ENCODE peak calls at places on chromosome 18, in eight cellular contexts. One of them, this sample, is unnamed.

GRCh38 chr18:49178736-49179135 is 228.0 kb upstream of the SMAD7 start:
- DNase-seq in choroid plexus epithelial cell: peak
- DNase-seq in neural progenitor cell: peak
- DNase-seq in ascending aorta: no peak
- DNase-seq in fibroblast of pulmonary artery: peak
- DNase-seq in astrocyte of the cerebellum: no peak
- DNase-seq in heart right ventricle: peak
- DNase-seq in GM12865: peak
- DNase-seq in this sample: peak

GRCh38 chr18:70058916-70059315 is 111.2 kb upstream of the CD226 start:
- DNase-seq in GM12865: peak
- DNase-seq in choroid plexus epithelial cell: no peak
- DNase-seq in ascending aorta: no peak
- DNase-seq in neural progenitor cell: no peak
- DNase-seq in heart right ventricle: no peak
- DNase-seq in astrocyte of the cerebellum: no peak
- DNase-seq in fibroblast of pulmonary artery: no peak
- DNase-seq in this sample: no peak

GRCh38 chr18:596288-596881 is 403 bp upstream of the CLUL1 start:
- DNase-seq in fibroblast of pulmonary artery: no peak
- DNase-seq in astrocyte of the cerebellum: no peak
- DNase-seq in neural progenitor cell: peak
- DNase-seq in GM12865: peak
- DNase-seq in choroid plexus epithelial cell: no peak
- DNase-seq in heart right ventricle: no peak
- DNase-seq in ascending aorta: no peak
- DNase-seq in this sample: peak

GRCh38 chr18:59502222-59502898 is 143.3 kb upstream of the LMAN1 start:
- DNase-seq in neural progenitor cell: no peak
- DNase-seq in ascending aorta: no peak
- DNase-seq in astrocyte of the cerebellum: peak
- DNase-seq in choroid plexus epithelial cell: peak
- DNase-seq in fibroblast of pulmonary artery: peak
- DNase-seq in GM12865: no peak
- DNase-seq in heart right ventricle: peak
- DNase-seq in this sample: peak

GRCh38 chr18:37362158-37362890 is 203.3 kb downstream of the CELF4 start:
- DNase-seq in ascending aorta: no peak
- DNase-seq in fibroblast of pulmonary artery: no peak
- DNase-seq in GM12865: no peak
- DNase-seq in neural progenitor cell: no peak
- DNase-seq in choroid plexus epithelial cell: no peak
- DNase-seq in heart right ventricle: no peak
- DNase-seq in astrocyte of the cerebellum: no peak
- DNase-seq in this sample: no peak

GRCh38 chr18:39455300-39455699 is 1889.7 kb upstream of the CELF4 start:
- DNase-seq in heart right ventricle: no peak
- DNase-seq in choroid plexus epithelial cell: peak
- DNase-seq in ascending aorta: no peak
- DNase-seq in GM12865: no peak
- DNase-seq in neural progenitor cell: no peak
- DNase-seq in astrocyte of the cerebellum: no peak
- DNase-seq in fibroblast of pulmonary artery: peak
- DNase-seq in this sample: peak

GRCh38 chr18:78512080-78512601 is 467.5 kb upstream of the SALL3 start:
- DNase-seq in neural progenitor cell: no peak
- DNase-seq in ascending aorta: no peak
- DNase-seq in fibroblast of pulmonary artery: no peak
- DNase-seq in choroid plexus epithelial cell: no peak
- DNase-seq in heart right ventricle: no peak
- DNase-seq in astrocyte of the cerebellum: no peak
- DNase-seq in GM12865: no peak
- DNase-seq in this sample: no peak

GRCh38 chr18:58148954-58149471 is 105.0 kb downstream of the NEDD4L start:
- DNase-seq in neural progenitor cell: no peak
- DNase-seq in ascending aorta: no peak
- DNase-seq in GM12865: peak
- DNase-seq in heart right ventricle: no peak
- DNase-seq in fibroblast of pulmonary artery: no peak
- DNase-seq in astrocyte of the cerebellum: no peak
- DNase-seq in choroid plexus epithelial cell: no peak
- DNase-seq in this sample: no peak

GRCh38 chr18:48921305-48922202 is 29.2 kb downstream of the SMAD7 start:
- DNase-seq in ascending aorta: no peak
- DNase-seq in choroid plexus epithelial cell: no peak
- DNase-seq in fibroblast of pulmonary artery: no peak
- DNase-seq in GM12865: no peak
- DNase-seq in heart right ventricle: no peak
- DNase-seq in astrocyte of the cerebellum: no peak
- DNase-seq in neural progenitor cell: peak
- DNase-seq in this sample: no peak

GRCh38 chr18:59232309-59233016 is 12.5 kb downstream of the GRP start:
- DNase-seq in heart right ventricle: no peak
- DNase-seq in neural progenitor cell: peak
- DNase-seq in GM12865: no peak
- DNase-seq in choroid plexus epithelial cell: no peak
- DNase-seq in fibroblast of pulmonary artery: no peak
- DNase-seq in astrocyte of the cerebellum: no peak
- DNase-seq in ascending aorta: no peak
- DNase-seq in this sample: no peak

GRCh38 chr18:28514699-28515098 is 337.8 kb upstream of the CDH2 start:
- DNase-seq in fibroblast of pulmonary artery: no peak
- DNase-seq in heart right ventricle: no peak
- DNase-seq in ascending aorta: no peak
- DNase-seq in astrocyte of the cerebellum: no peak
- DNase-seq in GM12865: no peak
- DNase-seq in choroid plexus epithelial cell: no peak
- DNase-seq in neural progenitor cell: no peak
- DNase-seq in this sample: no peak

GRCh38 chr18:25921677-25922421 is 168.6 kb downstream of the SS18 start:
- DNase-seq in ascending aorta: no peak
- DNase-seq in heart right ventricle: no peak
- DNase-seq in GM12865: peak
- DNase-seq in fibroblast of pulmonary artery: peak
- DNase-seq in neural progenitor cell: peak
- DNase-seq in choroid plexus epithelial cell: peak
- DNase-seq in astrocyte of the cerebellum: no peak
- DNase-seq in this sample: peak

GRCh38 chr18:79576686-79577351 is 102.8 kb upstream of the CTDP1 start:
- DNase-seq in choroid plexus epithelial cell: peak
- DNase-seq in GM12865: no peak
- DNase-seq in fibroblast of pulmonary artery: peak
- DNase-seq in ascending aorta: no peak
- DNase-seq in astrocyte of the cerebellum: no peak
- DNase-seq in heart right ventricle: peak
- DNase-seq in neural progenitor cell: no peak
- DNase-seq in this sample: no peak
- H3K4me3 ChIP-seq in choroid plexus epithelial cell: no peak
- H3K4me3 ChIP-seq in GM12865: no peak
- H3K4me3 ChIP-seq in fibroblast of pulmonary artery: no peak
- H3K4me3 ChIP-seq in ascending aorta: no peak
- H3K4me3 ChIP-seq in astrocyte of the cerebellum: no peak
- H3K4me3 ChIP-seq in heart right ventricle: no peak
- H3K4me3 ChIP-seq in neural progenitor cell: no peak
- H3K4me3 ChIP-seq in this sample: no peak

GRCh38 chr18:43571078-43571689 is 293.9 kb upstream of the SYT4 start:
- DNase-seq in astrocyte of the cerebellum: peak
- DNase-seq in GM12865: peak
- DNase-seq in heart right ventricle: peak
- DNase-seq in fibroblast of pulmonary artery: peak
- DNase-seq in ascending aorta: no peak
- DNase-seq in neural progenitor cell: peak
- DNase-seq in choroid plexus epithelial cell: peak
- DNase-seq in this sample: peak
- TF ChIP-seq CTCF in astrocyte of the cerebellum: peak
- TF ChIP-seq CTCF in GM12865: peak
- TF ChIP-seq CTCF in heart right ventricle: peak
- TF ChIP-seq CTCF in fibroblast of pulmonary artery: peak
- TF ChIP-seq CTCF in ascending aorta: peak
- TF ChIP-seq CTCF in neural progenitor cell: peak
- TF ChIP-seq CTCF in choroid plexus epithelial cell: peak
- TF ChIP-seq CTCF in this sample: peak

DNA sequence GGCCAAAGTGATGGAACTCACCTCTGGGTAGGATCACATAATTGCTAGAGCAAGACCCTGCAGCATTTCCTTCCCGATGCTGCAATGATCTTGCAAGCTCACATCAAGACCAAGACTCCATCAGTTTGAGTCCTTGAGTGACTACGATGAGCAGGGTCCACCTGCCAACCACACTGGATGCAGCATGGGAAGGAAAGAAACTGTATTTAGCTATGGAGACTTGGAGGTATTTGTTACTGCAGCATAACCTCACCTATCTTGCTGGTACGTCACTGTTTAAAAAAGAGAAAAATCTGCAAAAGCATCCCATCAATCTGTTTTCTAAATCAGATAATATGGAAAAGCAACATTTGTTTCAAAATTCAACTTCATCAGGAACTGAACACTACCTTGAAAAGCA is 2.5 kb downstream of the RNF152 start:
- DNase-seq in GM12865: no peak
- DNase-seq in fibroblast of pulmonary artery: no peak
- DNase-seq in neural progenitor cell: no peak
- DNase-seq in ascending aorta: no peak
- DNase-seq in astrocyte of the cerebellum: no peak
- DNase-seq in choroid plexus epithelial cell: no peak
- DNase-seq in heart right ventricle: no peak
- DNase-seq in this sample: no peak
- H3K4me3 ChIP-seq in GM12865: no peak
- H3K4me3 ChIP-seq in fibroblast of pulmonary artery: no peak
- H3K4me3 ChIP-seq in neural progenitor cell: no peak
- H3K4me3 ChIP-seq in ascending aorta: no peak
- H3K4me3 ChIP-seq in astrocyte of the cerebellum: no peak
- H3K4me3 ChIP-seq in choroid plexus epithelial cell: no peak
- H3K4me3 ChIP-seq in heart right ventricle: no peak
- H3K4me3 ChIP-seq in this sample: no peak

GRCh38 chr18:12948055-12948804 is 419 bp downstream of the SEH1L start:
- DNase-seq in GM12865: peak
- DNase-seq in ascending aorta: peak
- DNase-seq in neural progenitor cell: peak
- DNase-seq in choroid plexus epithelial cell: peak
- DNase-seq in heart right ventricle: peak
- DNase-seq in fibroblast of pulmonary artery: peak
- DNase-seq in astrocyte of the cerebellum: peak
- DNase-seq in this sample: peak

GRCh38 chr18:12944724-12945123 is 3.1 kb upstream of the SEH1L start:
- DNase-seq in GM12865: no peak
- DNase-seq in astrocyte of the cerebellum: no peak
- DNase-seq in heart right ventricle: peak
- DNase-seq in ascending aorta: peak
- DNase-seq in choroid plexus epithelial cell: peak
- DNase-seq in neural progenitor cell: no peak
- DNase-seq in fibroblast of pulmonary artery: peak
- DNase-seq in this sample: no peak

GRCh38 chr18:12946549-12947354 is 1.1 kb upstream of the SEH1L start:
- DNase-seq in heart right ventricle: peak
- DNase-seq in fibroblast of pulmonary artery: peak
- DNase-seq in ascending aorta: no peak
- DNase-seq in choroid plexus epithelial cell: peak
- DNase-seq in GM12865: peak
- DNase-seq in neural progenitor cell: peak
- DNase-seq in astrocyte of the cerebellum: peak
- DNase-seq in this sample: peak

GRCh38 chr18:12943200-12943599 is 4.6 kb upstream of the SEH1L start:
- DNase-seq in choroid plexus epithelial cell: peak
- DNase-seq in neural progenitor cell: no peak
- DNase-seq in fibroblast of pulmonary artery: no peak
- DNase-seq in ascending aorta: no peak
- DNase-seq in astrocyte of the cerebellum: no peak
- DNase-seq in GM12865: no peak
- DNase-seq in heart right ventricle: no peak
- DNase-seq in this sample: no peak

DNA sequence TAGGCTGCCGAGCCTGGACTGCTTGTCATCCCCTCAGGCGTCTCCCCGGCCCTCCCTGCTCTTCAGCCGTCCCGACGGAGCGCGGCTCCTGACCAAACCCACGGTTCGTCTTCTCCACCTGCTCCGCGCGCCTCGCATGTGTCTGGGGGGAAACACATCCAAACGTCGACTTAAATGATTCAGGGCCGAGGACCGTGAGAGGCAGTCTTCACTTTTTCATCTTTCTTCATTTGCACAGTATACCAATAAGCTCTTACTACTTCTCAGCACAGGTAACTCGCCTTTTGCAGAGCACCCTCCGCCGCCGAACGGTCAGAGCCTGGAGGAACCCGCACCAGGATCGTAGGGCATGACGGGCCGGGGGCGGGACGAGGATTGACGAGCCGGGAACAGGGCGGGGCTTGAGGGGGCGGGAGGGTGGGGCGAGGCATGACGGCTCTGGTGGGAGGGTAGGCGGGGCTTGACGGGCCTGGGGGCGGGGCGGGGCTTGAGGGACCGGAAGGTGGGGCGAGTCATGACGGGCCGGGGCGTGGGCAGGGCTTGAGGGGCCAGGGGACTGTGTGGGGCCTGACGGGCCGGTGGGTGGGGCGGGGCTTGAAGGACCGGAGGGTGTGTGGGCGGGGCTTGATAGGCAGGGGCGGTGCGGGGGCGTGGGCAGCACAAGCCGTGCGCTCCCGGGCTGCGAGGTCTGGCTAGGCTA is at the start of gene SEH1L:
- DNase-seq in fibroblast of pulmonary artery: peak
- DNase-seq in astrocyte of the cerebellum: peak
- DNase-seq in GM12865: peak
- DNase-seq in ascending aorta: peak
- DNase-seq in heart right ventricle: peak
- DNase-seq in choroid plexus epithelial cell: peak
- DNase-seq in neural progenitor cell: peak
- DNase-seq in this sample: peak
- TF ChIP-seq CTCF in fibroblast of pulmonary artery: no peak
- TF ChIP-seq CTCF in astrocyte of the cerebellum: no peak
- TF ChIP-seq CTCF in GM12865: no peak
- TF ChIP-seq CTCF in ascending aorta: no peak
- TF ChIP-seq CTCF in heart right ventricle: no peak
- TF ChIP-seq CTCF in choroid plexus epithelial cell: no peak
- TF ChIP-seq CTCF in neural progenitor cell: no peak
- TF ChIP-seq CTCF in this sample: no peak